ENCODE peak calls at places on chromosome 14, in nine cellular contexts. L, G, X, U, N, A, Z, F and J are unnamed samples.

GRCh38 chr14:38197761-38198345 is 9.9 kb upstream of the SSTR1 start:
- DNase-seq in L (no peak), G (no peak), X (no peak), U (no peak), N (no peak), A (no peak), Z (no peak), F (peak; percentile 69), J (no peak)

GRCh38 chr14:50770586-50770985 is 60.4 kb downstream of the NIN start:
- DNase-seq in L (no peak), G (no peak), X (no peak), U (no peak), N (no peak), A (no peak), Z (no peak), F (no peak), J (no peak)

GRCh38 chr14:88798161-88798560 is 5.4 kb upstream of the EML5 start:
- DNase-seq in L (no peak), G (no peak), X (no peak), U (no peak), N (no peak), A (no peak), Z (no peak), F (no peak), J (no peak)

GRCh38 chr14:105385322-105385637 is 13.1 kb upstream of the TEX22 start:
- DNase-seq in L (no peak), G (no peak), X (no peak), U (no peak), N (no peak), A (no peak), Z (no peak), F (no peak), J (no peak)

GRCh38 chr14:84458881-84459280 is 1071.1 kb upstream of the FLRT2 start:
- DNase-seq in L (no peak), G (no peak), X (no peak), U (no peak), N (no peak), A (no peak), Z (no peak), F (no peak), J (no peak)

GRCh38 chr14:69153848-69154208 is 909 bp upstream of the DCAF5 start:
- DNase-seq in L (peak; percentile 25), G (peak; percentile 9), X (no peak), U (no peak), N (peak; percentile 31), A (peak; percentile 31), Z (no peak), F (peak; percentile 35), J (peak; percentile 50)

GRCh38 chr14:99604766-99605298 is 825 bp upstream of the CCDC85C start:
- DNase-seq in L (peak; percentile 10), G (peak; percentile 48), X (no peak), U (peak; percentile 18), N (no peak), A (peak; percentile 75), Z (no peak), F (peak; percentile 51), J (peak; percentile 63)

GRCh38 chr14:41604793-41605534 is 1.7 kb upstream of the LRFN5 start:
- DNase-seq in L (peak; percentile 87), G (no peak), X (no peak), U (no peak), N (no peak), A (peak; percentile 87), Z (no peak), F (no peak), J (peak; percentile 26)

GRCh38 chr14:68762944-68763831 is 29.7 kb downstream of the ZFP36L1 start:
- DNase-seq in L (peak; percentile 35), G (no peak), X (no peak), U (no peak), N (peak; percentile 84), A (peak; percentile 60), Z (peak; percentile 54), F (peak; percentile 30), J (peak; percentile 53)

GRCh38 chr14:99590746-99591555 is 13.1 kb downstream of the CCDC85C start:
- DNase-seq in L (peak; percentile 31), G (no peak), X (no peak), U (no peak), N (no peak), A (peak; percentile 81), Z (no peak), F (peak; percentile 75), J (peak; percentile 89)

GRCh38 chr14:93083898-93084297 is 31.8 kb downstream of the ITPK1 start:
- DNase-seq in L (no peak), G (no peak), X (no peak), U (no peak), N (no peak), A (no peak), Z (no peak), F (no peak), J (no peak)

GRCh38 chr14:85333313-85333712 is 196.6 kb upstream of the FLRT2 start:
- DNase-seq in L (peak; percentile 56), G (peak; percentile 3), X (no peak), U (no peak), N (no peak), A (no peak), Z (no peak), F (peak; percentile 33), J (peak; percentile 49)

GRCh38 chr14:27050195-27050594 is 452.4 kb upstream of the NOVA1 start:
- DNase-seq in L (no peak), G (no peak), X (no peak), U (no peak), N (no peak), A (no peak), Z (no peak), F (no peak), J (no peak)

GRCh38 chr14:25411933-25412757 is 362.2 kb upstream of the STXBP6 start:
- DNase-seq in L (peak; percentile 22), G (peak; percentile 5), X (peak; percentile 28), U (no peak), N (no peak), A (peak; percentile 69), Z (no peak), F (no peak), J (no peak)

GRCh38 chr14:69900603-69901002 is 21.4 kb downstream of the SMOC1 start:
- DNase-seq in L (no peak), G (no peak), X (no peak), U (no peak), N (no peak), A (no peak), Z (no peak), F (no peak), J (no peak)

GRCh38 chr14:94474581-94475031 is 1.4 kb downstream of the SERPINA9 start:
- DNase-seq in L (peak; percentile 71), G (peak; percentile 28), X (no peak), U (no peak), N (no peak), A (no peak), Z (no peak), F (peak; percentile 81), J (no peak)

GRCh38 chr14:104556256-104557021 is 23.1 kb upstream of the C14orf180 start:
- DNase-seq in L (no peak), G (no peak), X (no peak), U (no peak), N (no peak), A (peak; percentile 12), Z (peak; percentile 34), F (no peak), J (no peak)

GRCh38 chr14:104205781-104206180 is 67.4 kb downstream of the KIF26A start:
- DNase-seq in L (no peak), G (no peak), X (no peak), U (no peak), N (no peak), A (no peak), Z (no peak), F (no peak), J (no peak)

GRCh38 chr14:69316449-69317391 is 56.8 kb downstream of the GALNT16 start:
- DNase-seq in L (peak; percentile 97), G (peak; percentile 85), X (no peak), U (no peak), N (peak; percentile 13), A (no peak), Z (peak; percentile 58), F (peak; percentile 98), J (peak; percentile 30)

GRCh38 chr14:101216725-101217463 is 313.4 kb upstream of the RTL1 start:
- DNase-seq in L (peak; percentile 8), G (no peak), X (no peak), U (no peak), N (no peak), A (no peak), Z (no peak), F (no peak), J (no peak)

GRCh38 chr14:89921346-89921745 is 33.2 kb downstream of the EFCAB11 start:
- DNase-seq in L (no peak), G (no peak), X (no peak), U (no peak), N (no peak), A (no peak), Z (no peak), F (peak; percentile 26), J (no peak)

GRCh38 chr14:22386924-22387775 is 201.9 kb downstream of the DAD1 start:
- DNase-seq in L (peak; percentile 87), G (peak; percentile 72), X (peak; percentile 51), U (peak; percentile 75), N (peak; percentile 76), A (peak; percentile 65), Z (peak; percentile 50), F (peak; percentile 72), J (peak; percentile 90)